ENCODE peak calls at places on chromosomes 12 and 14, in seven cellular contexts. R, Z, N, X, U, L and H are unnamed samples. For H3K27me3, the result is how much of the 10 kb centered on the place peaks cover.

GRCh38 chr14:70282666-70283065 is 76.8 kb downstream of the COX16 start:
- DNase-seq in Z (no peak), N (no peak), X (no peak), U (no peak), R (no peak), L (no peak), H (no peak)

GRCh38 chr12:76696186-76696585 is 67.7 kb upstream of the ZDHHC17 start:
- DNase-seq in N (no peak), R (no peak), Z (no peak), L (no peak), U (no peak), X (no peak), H (no peak)

GRCh38 chr12:75894965-75895754 is 136.4 kb downstream of the PHLDA1 start:
- DNase-seq in R (no peak), U (no peak), N (no peak), Z (no peak), L (no peak), X (no peak), H (no peak)

GRCh38 chr12:13350381-13350780 is 153.9 kb downstream of the EMP1 start:
- DNase-seq in L (no peak), N (no peak), U (no peak), R (no peak), Z (no peak), X (no peak), H (no peak)

GRCh38 chr12:31362759-31363415 is 36.9 kb upstream of the SINHCAF start:
- DNase-seq in U (peak), L (no peak), N (no peak), Z (no peak), R (no peak), X (no peak), H (peak)

GRCh38 chr12:57591567-57592325 is 754 bp downstream of the PIP4K2C start:
- DNase-seq in L (no peak), R (peak), X (no peak), N (no peak), Z (no peak), U (peak), H (no peak)

GRCh38 chr14:80955434-80955939 is at the start of gene TSHR:
- DNase-seq in Z (no peak), U (no peak), N (no peak), L (no peak), R (no peak), X (peak), H (no peak)

GRCh38 chr12:3236345-3237153 is 159.4 kb downstream of the TSPAN9 start:
- DNase-seq in R (peak), U (peak), X (no peak), N (peak), L (no peak), Z (no peak), H (peak)

GRCh38 chr12:26469801-26470200 is 274.4 kb downstream of the SSPN start:
- DNase-seq in L (no peak), N (no peak), R (no peak), Z (no peak), U (no peak), X (no peak), H (no peak)

GRCh38 chr12:103529306-103529705 is 33.5 kb upstream of the C12orf42 start:
- DNase-seq in R (no peak), N (no peak), X (no peak), L (no peak), Z (no peak), U (no peak), H (no peak)

GRCh38 chr14:71063351-71063750 is 156.1 kb downstream of the PCNX1 start:
- DNase-seq in N (no peak), R (no peak), L (no peak), U (no peak), Z (no peak), X (no peak), H (no peak)

GRCh38 chr12:113002155-113002554 is 23.8 kb downstream of the OAS2 start:
- DNase-seq in U (peak), Z (no peak), X (no peak), L (no peak), R (no peak), N (no peak), H (no peak)

GRCh38 chr14:99407416-99407815 is 73.2 kb downstream of the SETD3 start:
- DNase-seq in L (no peak), N (no peak), Z (no peak), X (no peak), U (no peak), R (no peak), H (no peak)

GRCh38 chr12:10574307-10574706 is 39.1 kb downstream of the MAGOHB start:
- DNase-seq in Z (no peak), X (no peak), N (no peak), U (no peak), R (no peak), L (no peak), H (no peak)

GRCh38 chr12:57229041-57229633 is 374 bp upstream of the SHMT2 start:
- DNase-seq in U (no peak), N (no peak), X (no peak), R (no peak), Z (no peak), L (no peak), H (no peak)

GRCh38 chr12:3631272-3631637 is 121.7 kb downstream of the CRACR2A start:
- DNase-seq in X (no peak), R (no peak), L (no peak), Z (no peak), N (no peak), U (no peak), H (no peak)

GRCh38 chr12:109561711-109562030 is 11.6 kb downstream of the MMAB start:
- DNase-seq in Z (no peak), L (no peak), R (no peak), U (no peak), N (no peak), X (no peak), H (no peak)

GRCh38 chr14:69208665-69209064 is 17.4 kb downstream of the EXD2 start:
- DNase-seq in X (no peak), U (no peak), L (no peak), Z (no peak), N (no peak), R (no peak), H (no peak)

GRCh38 chr12:118098456-118098855 is 5.4 kb downstream of the VSIG10 start:
- DNase-seq in Z (no peak), N (no peak), U (peak), R (no peak), X (no peak), L (no peak), H (no peak)

GRCh38 chr12:40031965-40032364 is 73.9 kb downstream of the SLC2A13 start:
- DNase-seq in R (no peak), X (no peak), Z (no peak), U (no peak), N (no peak), L (no peak), H (no peak)

GRCh38 chr12:47689215-47689614 is 16.6 kb downstream of the RPAP3 start:
- DNase-seq in X (no peak), R (no peak), Z (no peak), U (no peak), L (no peak), N (no peak), H (no peak)

GRCh38 chr12:47238665-47239064 is 158.9 kb upstream of the AMIGO2 start:
- DNase-seq in Z (no peak), N (no peak), X (no peak), U (no peak), L (no peak), R (peak), H (no peak)

GRCh38 chr14:58796201-58796600 is 158.4 kb downstream of the DACT1 start:
- DNase-seq in R (no peak), L (no peak), U (no peak), N (no peak), X (no peak), Z (no peak), H (no peak)

GRCh38 chr14:58792421-58792820 is 154.7 kb downstream of the DACT1 start:
- DNase-seq in Z (no peak), N (no peak), X (no peak), U (peak), R (peak), L (no peak), H (no peak)

GRCh38 chr14:58796636-58797429 is 159.1 kb downstream of the DACT1 start:
- DNase-seq in U (no peak), Z (no peak), N (no peak), R (no peak), L (no peak), X (no peak), H (peak)

GRCh38 chr14:58793096-58793740 is 155.5 kb downstream of the DACT1 start:
- DNase-seq in R (no peak), X (no peak), N (no peak), U (no peak), L (no peak), Z (no peak), H (no peak)

GRCh38 chr14:58794993-58795762 is 157.4 kb downstream of the DACT1 start:
- DNase-seq in L (no peak), X (no peak), N (no peak), U (no peak), R (no peak), Z (no peak), H (no peak)
- TF ChIP-seq CTCF in L (no peak), X (no peak), N (no peak), U (no peak), R (no peak), Z (no peak), H (no peak)

DNA sequence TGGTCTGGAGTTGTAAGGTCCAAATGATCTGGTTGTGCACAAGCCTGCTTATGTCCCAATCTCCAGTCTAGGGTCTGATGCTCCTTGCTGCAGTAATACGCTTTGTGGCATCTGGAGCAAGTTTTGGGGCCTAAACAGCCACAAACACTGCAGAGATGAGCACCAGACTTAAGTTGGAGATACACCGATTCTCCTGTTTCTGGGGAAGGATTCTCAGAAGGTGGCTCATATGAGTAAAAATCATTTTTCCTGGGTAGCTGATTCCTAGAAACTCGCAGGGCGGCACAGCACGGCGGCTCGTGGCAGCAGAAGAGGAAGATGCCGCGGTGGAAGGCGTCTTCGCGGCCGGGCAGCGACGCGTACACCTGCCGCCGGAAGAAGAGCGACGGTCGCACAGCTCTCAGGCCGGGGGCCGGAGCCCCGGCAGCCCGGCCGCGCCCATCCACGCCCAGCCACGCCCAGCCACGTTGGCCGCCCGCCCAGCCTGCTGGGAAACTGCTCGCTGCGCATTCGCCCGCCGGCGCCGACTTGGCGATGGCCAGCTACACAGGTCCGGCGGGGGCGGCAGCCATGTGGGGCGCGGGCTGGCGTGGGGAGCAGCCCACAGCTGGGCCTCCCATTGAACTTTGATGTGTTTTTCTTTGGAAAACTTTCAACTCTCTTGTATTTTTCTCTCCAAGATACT is 129.0 kb downstream of the ASCL4 start:
- DNase-seq in X (no peak), Z (peak), R (no peak), U (no peak), N (no peak), L (peak), H (no peak)
- H3K27me3 ChIP-seq in X (under half), Z (under half), R (under half), U (under half), N (under half), L (under half), H (half or more)

GRCh38 chr12:64681200-64682052 is 71.1 kb downstream of the RASSF3 start:
- DNase-seq in U (no peak), N (no peak), Z (no peak), R (no peak), X (no peak), L (no peak), H (no peak)

GRCh38 chr12:64678835-64679234 is 68.5 kb downstream of the RASSF3 start:
- DNase-seq in N (no peak), U (no peak), R (no peak), X (no peak), Z (no peak), L (no peak), H (no peak)

GRCh38 chr12:64678248-64678647 is 68.0 kb downstream of the RASSF3 start:
- DNase-seq in Z (no peak), U (no peak), X (no peak), N (no peak), R (no peak), L (no peak), H (no peak)

GRCh38 chr12:64679487-64679983 is 69.2 kb downstream of the RASSF3 start:
- DNase-seq in R (peak), N (peak), X (peak), L (peak), U (peak), Z (no peak), H (peak)

DNA sequence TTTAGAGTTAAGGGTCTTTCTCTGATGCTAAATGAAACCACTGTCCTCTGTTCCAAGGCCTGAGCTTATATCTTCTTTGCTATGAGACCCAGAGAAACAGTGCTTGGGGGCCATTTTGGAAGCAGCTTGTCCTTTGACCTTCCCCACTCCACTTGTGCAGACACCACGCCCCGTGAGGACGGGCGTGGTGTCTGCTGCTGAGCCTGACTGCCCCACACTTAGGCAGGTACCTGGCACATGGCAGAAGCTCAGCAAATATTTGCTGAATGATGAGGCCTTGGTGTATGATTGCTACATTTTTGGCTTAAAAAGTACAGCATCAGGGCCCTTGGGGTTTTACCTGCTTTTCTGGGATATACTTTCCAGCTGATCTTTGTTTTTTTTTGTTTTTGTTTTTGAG is 69.9 kb downstream of the RASSF3 start:
- DNase-seq in U (no peak), L (no peak), X (no peak), N (no peak), Z (no peak), R (no peak), H (peak)
- H3K27ac ChIP-seq in U (peak), L (peak), X (peak), N (peak), Z (no peak), R (no peak), H (peak)

DNA sequence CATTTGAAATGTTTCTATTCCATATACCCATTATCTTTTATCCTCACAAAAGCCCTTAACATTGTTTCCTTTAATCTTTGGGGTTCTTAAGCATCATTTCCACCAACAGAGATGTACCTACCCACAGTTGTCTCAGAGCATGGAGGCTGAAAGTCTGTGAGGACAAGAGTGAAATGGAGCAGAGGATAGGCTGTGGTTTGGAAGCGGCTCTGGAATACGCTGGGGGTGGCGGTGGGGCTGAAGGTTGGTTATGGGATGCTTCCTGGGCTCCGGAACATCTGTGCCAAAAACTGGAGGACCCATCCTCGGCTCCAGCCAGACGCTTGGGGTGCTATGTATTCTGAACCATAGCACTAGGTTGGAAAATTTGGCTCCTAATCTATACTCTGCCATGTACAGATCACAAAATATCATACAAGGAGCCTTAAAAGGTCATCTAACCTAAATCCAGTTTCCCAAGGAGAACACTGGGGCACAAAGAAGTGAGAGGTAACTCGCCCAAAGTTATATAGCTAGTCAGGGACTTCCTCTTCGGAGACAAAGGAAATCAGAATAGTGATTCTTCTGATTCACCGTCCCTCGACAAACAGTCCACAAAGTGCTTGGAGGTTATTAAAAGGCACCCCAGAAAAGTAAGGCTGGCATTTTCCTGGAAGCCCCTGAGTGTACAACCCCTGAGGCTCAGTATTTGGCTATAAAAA is 2.5 kb downstream of the PPP1R3E start:
- DNase-seq in X (no peak), U (no peak), R (no peak), L (no peak), N (no peak), Z (no peak), H (no peak)
- TF ChIP-seq CTCF in X (no peak), U (no peak), R (no peak), L (no peak), N (no peak), Z (no peak), H (no peak)

GRCh38 chr12:130698106-130698505 is 18.0 kb downstream of the RIMBP2 start:
- DNase-seq in R (no peak), Z (no peak), N (no peak), L (no peak), U (no peak), X (no peak), H (no peak)
- H3K27me3 ChIP-seq in R (under half), Z (under half), N (under half), L (under half), U (under half), X (under half), H (under half)

GRCh38 chr14:54625158-54625557 is 58.2 kb downstream of the SAMD4A start:
- DNase-seq in X (no peak), R (peak), N (peak), L (no peak), U (no peak), Z (no peak), H (no peak)
- H3K27ac ChIP-seq in X (no peak), R (no peak), N (no peak), L (no peak), U (no peak), Z (no peak), H (no peak)

GRCh38 chr14:36655963-36656768 is 5.5 kb upstream of the PAX9 start:
- DNase-seq in L (no peak), U (peak), R (no peak), Z (no peak), X (no peak), N (no peak), H (no peak)
- TF ChIP-seq CTCF in L (peak), U (peak), R (peak), Z (no peak), X (no peak), N (peak), H (peak)

GRCh38 chr14:101286271-101287018 is 274.9 kb upstream of the DIO3 start:
- DNase-seq in Z (no peak), R (no peak), N (no peak), U (no peak), X (no peak), L (no peak), H (no peak)

GRCh38 chr14:101282418-101282817 is 278.9 kb upstream of the DIO3 start:
- DNase-seq in N (no peak), Z (no peak), X (no peak), U (no peak), R (no peak), L (no peak), H (no peak)

GRCh38 chr14:101288436-101289229 is 272.7 kb upstream of the DIO3 start:
- DNase-seq in Z (no peak), N (no peak), L (no peak), X (no peak), U (no peak), R (no peak), H (no peak)

GRCh38 chr14:101289230-101289690 is 272.0 kb upstream of the DIO3 start:
- DNase-seq in L (no peak), Z (no peak), U (no peak), R (no peak), X (no peak), N (no peak), H (no peak)

GRCh38 chr14:101284711-101285110 is 276.6 kb upstream of the DIO3 start:
- DNase-seq in N (no peak), X (no peak), R (no peak), U (no peak), Z (no peak), L (no peak), H (no peak)
- H3K27me3 ChIP-seq in N (under half), X (under half), R (under half), U (under half), Z (under half), L (under half), H (under half)